ENCODE peak calls at places on chromosome 11, in five cellular contexts. One of them, this sample, is unnamed.

GRCh38 chr11:133818302-133818701 is 27.0 kb downstream of the SPATA19 start:
- DNase-seq in A172: no peak
- DNase-seq in epithelial cell of proximal tubule: no peak
- DNase-seq in hippocampal formation: no peak
- DNase-seq in NCI-H1105 treated with DMSO at 0.1 percent for 48 hours: no peak
- DNase-seq in this sample: no peak

GRCh38 chr11:32173435-32173834 is 82.6 kb downstream of the RCN1 start:
- DNase-seq in epithelial cell of proximal tubule: no peak
- DNase-seq in NCI-H1105 treated with DMSO at 0.1 percent for 48 hours: peak
- DNase-seq in A172: peak
- DNase-seq in hippocampal formation: peak
- DNase-seq in this sample: no peak

GRCh38 chr11:27837895-27838563 is 137.8 kb upstream of the BDNF start:
- DNase-seq in hippocampal formation: no peak
- DNase-seq in epithelial cell of proximal tubule: no peak
- DNase-seq in NCI-H1105 treated with DMSO at 0.1 percent for 48 hours: no peak
- DNase-seq in A172: no peak
- DNase-seq in this sample: no peak

GRCh38 chr11:131924446-131925240 is 554.2 kb downstream of the NTM start:
- DNase-seq in A172: no peak
- DNase-seq in epithelial cell of proximal tubule: peak
- DNase-seq in NCI-H1105 treated with DMSO at 0.1 percent for 48 hours: no peak
- DNase-seq in hippocampal formation: no peak
- DNase-seq in this sample: no peak

GRCh38 chr11:65709661-65710060 is 2.4 kb upstream of the KAT5 start:
- DNase-seq in hippocampal formation: no peak
- DNase-seq in A172: peak
- DNase-seq in NCI-H1105 treated with DMSO at 0.1 percent for 48 hours: no peak
- DNase-seq in epithelial cell of proximal tubule: no peak
- DNase-seq in this sample: no peak

GRCh38 chr11:61752117-61752924 is at the start of gene MYRF:
- DNase-seq in epithelial cell of proximal tubule: no peak
- DNase-seq in A172: no peak
- DNase-seq in NCI-H1105 treated with DMSO at 0.1 percent for 48 hours: peak
- DNase-seq in hippocampal formation: peak
- DNase-seq in this sample: peak

GRCh38 chr11:61489833-61490585 is 18.5 kb upstream of the LRRC10B start:
- DNase-seq in hippocampal formation: no peak
- DNase-seq in epithelial cell of proximal tubule: no peak
- DNase-seq in NCI-H1105 treated with DMSO at 0.1 percent for 48 hours: no peak
- DNase-seq in A172: no peak
- DNase-seq in this sample: no peak

GRCh38 chr11:101470881-101471535 is 112.8 kb downstream of the TRPC6 start:
- DNase-seq in A172: no peak
- DNase-seq in epithelial cell of proximal tubule: no peak
- DNase-seq in hippocampal formation: no peak
- DNase-seq in NCI-H1105 treated with DMSO at 0.1 percent for 48 hours: no peak
- DNase-seq in this sample: no peak

GRCh38 chr11:3189886-3190583 is 24.9 kb upstream of the OSBPL5 start:
- DNase-seq in hippocampal formation: no peak
- DNase-seq in NCI-H1105 treated with DMSO at 0.1 percent for 48 hours: no peak
- DNase-seq in A172: no peak
- DNase-seq in epithelial cell of proximal tubule: no peak
- DNase-seq in this sample: no peak

GRCh38 chr11:76901144-76901543 is 40.4 kb downstream of the ACER3 start:
- DNase-seq in NCI-H1105 treated with DMSO at 0.1 percent for 48 hours: no peak
- DNase-seq in A172: no peak
- DNase-seq in hippocampal formation: no peak
- DNase-seq in epithelial cell of proximal tubule: no peak
- DNase-seq in this sample: no peak

GRCh38 chr11:113249491-113249763 is 65.0 kb upstream of the TTC12 start:
- DNase-seq in A172: no peak
- DNase-seq in epithelial cell of proximal tubule: no peak
- DNase-seq in NCI-H1105 treated with DMSO at 0.1 percent for 48 hours: no peak
- DNase-seq in hippocampal formation: no peak
- DNase-seq in this sample: no peak

GRCh38 chr11:69691449-69691848 is 12.4 kb downstream of the FGF19 start:
- DNase-seq in A172: no peak
- DNase-seq in epithelial cell of proximal tubule: no peak
- DNase-seq in NCI-H1105 treated with DMSO at 0.1 percent for 48 hours: no peak
- DNase-seq in hippocampal formation: no peak
- DNase-seq in this sample: no peak

GRCh38 chr11:84558085-84558905 is 1068.8 kb downstream of the DLG2 start:
- DNase-seq in epithelial cell of proximal tubule: peak
- DNase-seq in hippocampal formation: no peak
- DNase-seq in A172: peak
- DNase-seq in NCI-H1105 treated with DMSO at 0.1 percent for 48 hours: peak
- DNase-seq in this sample: no peak

GRCh38 chr11:82405392-82405791 is 328.3 kb downstream of the FAM181B start:
- DNase-seq in epithelial cell of proximal tubule: no peak
- DNase-seq in hippocampal formation: no peak
- DNase-seq in A172: no peak
- DNase-seq in NCI-H1105 treated with DMSO at 0.1 percent for 48 hours: no peak
- DNase-seq in this sample: no peak

GRCh38 chr11:10568486-10568941 is at the start of gene LYVE1:
- DNase-seq in hippocampal formation: no peak
- DNase-seq in NCI-H1105 treated with DMSO at 0.1 percent for 48 hours: no peak
- DNase-seq in epithelial cell of proximal tubule: no peak
- DNase-seq in A172: no peak
- DNase-seq in this sample: no peak

GRCh38 chr11:128783513-128783912 is 83.6 kb downstream of the KCNJ1 start:
- DNase-seq in A172: no peak
- DNase-seq in NCI-H1105 treated with DMSO at 0.1 percent for 48 hours: no peak
- DNase-seq in hippocampal formation: no peak
- DNase-seq in epithelial cell of proximal tubule: no peak
- DNase-seq in this sample: no peak

GRCh38 chr11:115911656-115912055 is 407.4 kb upstream of the CADM1 start:
- DNase-seq in A172: no peak
- DNase-seq in epithelial cell of proximal tubule: no peak
- DNase-seq in NCI-H1105 treated with DMSO at 0.1 percent for 48 hours: peak
- DNase-seq in hippocampal formation: no peak
- DNase-seq in this sample: no peak

GRCh38 chr11:10208045-10208674 is 85.9 kb downstream of the SBF2 start:
- DNase-seq in A172: peak
- DNase-seq in epithelial cell of proximal tubule: peak
- DNase-seq in NCI-H1105 treated with DMSO at 0.1 percent for 48 hours: peak
- DNase-seq in hippocampal formation: no peak
- DNase-seq in this sample: no peak

GRCh38 chr11:40328890-40329617 is 1130.4 kb downstream of the LRRC4C start:
- DNase-seq in hippocampal formation: no peak
- DNase-seq in NCI-H1105 treated with DMSO at 0.1 percent for 48 hours: peak
- DNase-seq in A172: peak
- DNase-seq in epithelial cell of proximal tubule: peak
- DNase-seq in this sample: no peak

GRCh38 chr11:6297831-6298230 is 22.5 kb downstream of the CAVIN3 start:
- DNase-seq in epithelial cell of proximal tubule: no peak
- DNase-seq in hippocampal formation: no peak
- DNase-seq in A172: peak
- DNase-seq in NCI-H1105 treated with DMSO at 0.1 percent for 48 hours: peak
- DNase-seq in this sample: no peak

GRCh38 chr11:34358258-34358665 is 452 bp upstream of the ABTB2 start:
- DNase-seq in hippocampal formation: no peak
- DNase-seq in NCI-H1105 treated with DMSO at 0.1 percent for 48 hours: peak
- DNase-seq in epithelial cell of proximal tubule: no peak
- DNase-seq in A172: peak
- DNase-seq in this sample: no peak

GRCh38 chr11:19060629-19061028 is at the start of gene MRGPRX2:
- DNase-seq in NCI-H1105 treated with DMSO at 0.1 percent for 48 hours: no peak
- DNase-seq in A172: peak
- DNase-seq in hippocampal formation: no peak
- DNase-seq in epithelial cell of proximal tubule: no peak
- DNase-seq in this sample: no peak

GRCh38 chr11:36091256-36091811 is 147.5 kb downstream of the LDLRAD3 start:
- DNase-seq in epithelial cell of proximal tubule: no peak
- DNase-seq in NCI-H1105 treated with DMSO at 0.1 percent for 48 hours: no peak
- DNase-seq in hippocampal formation: no peak
- DNase-seq in A172: peak
- DNase-seq in this sample: no peak

GRCh38 chr11:120316880-120317688 is 8.0 kb upstream of the TLCD5 start:
- DNase-seq in A172: no peak
- DNase-seq in NCI-H1105 treated with DMSO at 0.1 percent for 48 hours: no peak
- DNase-seq in epithelial cell of proximal tubule: no peak
- DNase-seq in hippocampal formation: no peak
- DNase-seq in this sample: no peak

GRCh38 chr11:21427750-21428149 is 758.4 kb downstream of the NELL1 start:
- DNase-seq in epithelial cell of proximal tubule: no peak
- DNase-seq in NCI-H1105 treated with DMSO at 0.1 percent for 48 hours: no peak
- DNase-seq in hippocampal formation: no peak
- DNase-seq in A172: no peak
- DNase-seq in this sample: no peak

GRCh38 chr11:72818971-72819370 is 4.8 kb downstream of the ATG16L2 start:
- DNase-seq in A172: no peak
- DNase-seq in epithelial cell of proximal tubule: no peak
- DNase-seq in NCI-H1105 treated with DMSO at 0.1 percent for 48 hours: no peak
- DNase-seq in hippocampal formation: no peak
- DNase-seq in this sample: no peak

GRCh38 chr11:58625826-58626460 is 3.5 kb downstream of the CNTF start:
- DNase-seq in epithelial cell of proximal tubule: peak
- DNase-seq in A172: no peak
- DNase-seq in NCI-H1105 treated with DMSO at 0.1 percent for 48 hours: no peak
- DNase-seq in hippocampal formation: no peak
- DNase-seq in this sample: no peak

GRCh38 chr11:64004590-64004984 is 18.3 kb downstream of the OTUB1 start:
- DNase-seq in NCI-H1105 treated with DMSO at 0.1 percent for 48 hours: no peak
- DNase-seq in A172: no peak
- DNase-seq in epithelial cell of proximal tubule: no peak
- DNase-seq in hippocampal formation: no peak
- DNase-seq in this sample: no peak

GRCh38 chr11:92626624-92627023 is 342.8 kb upstream of the MTNR1B start:
- DNase-seq in hippocampal formation: no peak
- DNase-seq in A172: no peak
- DNase-seq in epithelial cell of proximal tubule: no peak
- DNase-seq in NCI-H1105 treated with DMSO at 0.1 percent for 48 hours: no peak
- DNase-seq in this sample: no peak

GRCh38 chr11:86954288-86955110 is 696 bp downstream of the FZD4 start:
- DNase-seq in A172: no peak
- DNase-seq in hippocampal formation: no peak
- DNase-seq in epithelial cell of proximal tubule: no peak
- DNase-seq in NCI-H1105 treated with DMSO at 0.1 percent for 48 hours: no peak
- DNase-seq in this sample: no peak

GRCh38 chr11:78562398-78562797 is 12.3 kb downstream of the NARS2 start:
- DNase-seq in A172: peak
- DNase-seq in epithelial cell of proximal tubule: no peak
- DNase-seq in hippocampal formation: no peak
- DNase-seq in NCI-H1105 treated with DMSO at 0.1 percent for 48 hours: no peak
- DNase-seq in this sample: no peak

GRCh38 chr11:1645357-1645821 is 15.8 kb downstream of the KRTAP5-5 start:
- DNase-seq in epithelial cell of proximal tubule: no peak
- DNase-seq in hippocampal formation: no peak
- DNase-seq in A172: no peak
- DNase-seq in NCI-H1105 treated with DMSO at 0.1 percent for 48 hours: no peak
- DNase-seq in this sample: no peak

GRCh38 chr11:2928605-2929510 is at the start of gene PHLDA2:
- DNase-seq in NCI-H1105 treated with DMSO at 0.1 percent for 48 hours: peak
- DNase-seq in A172: peak
- DNase-seq in epithelial cell of proximal tubule: no peak
- DNase-seq in hippocampal formation: no peak
- DNase-seq in this sample: peak

GRCh38 chr11:122976396-122976733 is 5.3 kb downstream of the BSX start:
- DNase-seq in epithelial cell of proximal tubule: no peak
- DNase-seq in A172: no peak
- DNase-seq in hippocampal formation: no peak
- DNase-seq in NCI-H1105 treated with DMSO at 0.1 percent for 48 hours: no peak
- DNase-seq in this sample: no peak

GRCh38 chr11:72787262-72788104 is 6.4 kb downstream of the STARD10 start:
- DNase-seq in hippocampal formation: no peak
- DNase-seq in NCI-H1105 treated with DMSO at 0.1 percent for 48 hours: no peak
- DNase-seq in epithelial cell of proximal tubule: no peak
- DNase-seq in A172: no peak
- DNase-seq in this sample: no peak

GRCh38 chr11:32643526-32643925 is 59.9 kb downstream of the EIF3M start:
- DNase-seq in NCI-H1105 treated with DMSO at 0.1 percent for 48 hours: no peak
- DNase-seq in A172: peak
- DNase-seq in epithelial cell of proximal tubule: no peak
- DNase-seq in hippocampal formation: no peak
- DNase-seq in this sample: no peak